ENCODE peak calls at places on chromosomes 5 and 9, in five cellular contexts. L is stimulated activated CD4-positive, alpha-beta T cell treated with anti-CD3 and anti-CD28 coated beads, Interleukin-1b, Interleukin-23, amount 100 ng/mL, for 48 hours; C is cardiac fibroblast; A is NCI-H774; V is caudate nucleus. Q is an unnamed sample.

GRCh38 chr9:87212563-87213154 is 265.4 kb upstream of the GAS1 start:
- DNase-seq in L (no peak), C (no peak), A (no peak), V (no peak), Q (no peak)

GRCh38 chr9:107251756-107252322 is 31.2 kb upstream of the RAD23B start:
- DNase-seq in L (no peak), C (peak), A (no peak), V (no peak), Q (peak)

GRCh38 chr9:12846035-12846434 is 71.2 kb downstream of the LURAP1L start:
- DNase-seq in L (no peak), C (no peak), A (no peak), V (no peak), Q (no peak)

GRCh38 chr9:114364123-114364522 is 23.7 kb downstream of the AKNA start:
- DNase-seq in L (no peak), C (peak), A (no peak), V (no peak), Q (no peak)

GRCh38 chr5:11047625-11048024 is 286.6 kb upstream of the DAP start:
- DNase-seq in L (no peak), C (no peak), A (no peak), V (no peak), Q (no peak)

GRCh38 chr9:110994771-110995241 is 43.5 kb downstream of the LPAR1 start:
- DNase-seq in L (no peak), C (peak), A (no peak), V (no peak), Q (no peak)

GRCh38 chr9:86405926-86406325 is 51.7 kb upstream of the TUT7 start:
- DNase-seq in L (peak), C (peak), A (no peak), V (peak), Q (no peak)

GRCh38 chr5:139386039-139386438 is 2.9 kb upstream of the SLC23A1 start:
- DNase-seq in L (no peak), C (no peak), A (no peak), V (no peak), Q (no peak)

GRCh38 chr9:114507726-114508125 is 2.5 kb upstream of the WHRN start:
- DNase-seq in L (no peak), C (peak), A (no peak), V (no peak), Q (no peak)

GRCh38 chr5:134114886-134115805 is 665 bp downstream of the TCF7 start:
- DNase-seq in L (peak), C (no peak), A (no peak), V (no peak), Q (no peak)

GRCh38 chr5:154997746-154998145 is 15.8 kb upstream of the KIF4B start:
- DNase-seq in L (no peak), C (peak), A (no peak), V (no peak), Q (no peak)

GRCh38 chr5:62268792-62269191 is 37.2 kb upstream of the KIF2A start:
- DNase-seq in L (no peak), C (no peak), A (no peak), V (no peak), Q (no peak)

GRCh38 chr9:132370592-132370991 is 15.8 kb upstream of the SETX start:
- DNase-seq in L (no peak), C (no peak), A (no peak), V (no peak), Q (no peak)

GRCh38 chr9:134205636-134206316 is 41.4 kb upstream of the RNU6ATAC start:
- DNase-seq in L (no peak), C (peak), A (peak), V (peak), Q (peak)

GRCh38 chr5:1383344-1383743 is 38.4 kb upstream of the CLPTM1L start:
- DNase-seq in L (no peak), C (no peak), A (no peak), V (no peak), Q (no peak)

GRCh38 chr9:92147030-92147853 is 32.0 kb upstream of the SPTLC1 start:
- DNase-seq in L (no peak), C (peak), A (peak), V (no peak), Q (peak)

GRCh38 chr9:130417602-130418001 is 27.2 kb upstream of the ASS1 start:
- DNase-seq in L (no peak), C (no peak), A (no peak), V (no peak), Q (peak)

GRCh38 chr5:153619706-153620105 is 129.2 kb downstream of the GRIA1 start:
- DNase-seq in L (no peak), C (peak), A (no peak), V (no peak), Q (no peak)

GRCh38 chr5:39520232-39520572 is 95.4 kb upstream of the DAB2 start:
- DNase-seq in L (no peak), C (peak), A (no peak), V (no peak), Q (no peak)

GRCh38 chr5:159581502-159582249 is 251.4 kb upstream of the IL12B start:
- DNase-seq in L (no peak), C (peak), A (peak), V (no peak), Q (peak)

GRCh38 chr5:1002836-1003235 is 5.8 kb upstream of the NKD2 start:
- DNase-seq in L (no peak), C (no peak), A (no peak), V (no peak), Q (no peak)

GRCh38 chr5:171272996-171273970 is 35.8 kb upstream of the TLX3 start:
- DNase-seq in L (peak), C (peak), A (no peak), V (no peak), Q (no peak)

GRCh38 chr9:5552301-5552700 is 42.0 kb downstream of the PDCD1LG2 start:
- DNase-seq in L (no peak), C (no peak), A (no peak), V (no peak), Q (no peak)

GRCh38 chr9:114561771-114562170 is 25.8 kb upstream of the ATP6V1G1 start:
- DNase-seq in L (no peak), C (no peak), A (no peak), V (no peak), Q (no peak)

GRCh38 chr5:129096382-129096991 is 1.9 kb downstream of the ISOC1 start:
- DNase-seq in L (no peak), C (peak), A (no peak), V (no peak), Q (no peak)

GRCh38 chr9:120723547-120723946 is 9.3 kb upstream of the MEGF9 start:
- DNase-seq in L (no peak), C (peak), A (peak), V (no peak), Q (no peak)

GRCh38 chr5:134463176-134463720 is 51.6 kb upstream of the CDKN2AIPNL start:
- DNase-seq in L (no peak), C (no peak), A (no peak), V (no peak), Q (peak)

GRCh38 chr5:2131826-2132496 is 249.2 kb upstream of the IRX4 start:
- DNase-seq in L (no peak), C (no peak), A (no peak), V (no peak), Q (no peak)

GRCh38 chr9:2216591-2216990 is 201.4 kb downstream of the SMARCA2 start:
- DNase-seq in L (no peak), C (no peak), A (no peak), V (no peak), Q (no peak)

GRCh38 chr9:38067611-38067891 is 1.5 kb downstream of the SHB start:
- DNase-seq in L (no peak), C (no peak), A (no peak), V (no peak), Q (no peak)

Q was measured in right cardiac atrium.